ENCODE peak calls at places on chromosome 2, in seven cellular contexts. S is A549, U is HepG2, V is SK-N-SH, B is Panc1, E is GM23338, T is HL-60. O is an unnamed sample.

GRCh38 chr2:16900405-16901025 is 234.9 kb upstream of the CYRIA start:
- DNase-seq in T (peak; percentile 49), S (no peak), E (peak; percentile 87), B (peak; percentile 22), U (peak; percentile 55), V (no peak), O (peak; percentile 45)

GRCh38 chr2:63818276-63818675 is 23.4 kb upstream of the UGP2 start:
- DNase-seq in T (no peak), U (no peak), E (no peak), V (no peak), S (no peak), B (no peak), O (no peak)

GRCh38 chr2:175207741-175208438 is 26.4 kb upstream of the ATP5MC3 start:
- DNase-seq in U (no peak), S (no peak), B (no peak), T (no peak), E (no peak), V (no peak), O (no peak)

GRCh38 chr2:128405467-128405900 is 86.8 kb upstream of the HS6ST1 start:
- DNase-seq in B (no peak), T (no peak), U (no peak), E (no peak), S (no peak), V (no peak), O (no peak)

GRCh38 chr2:222671259-222672067 is at the start of gene MOGAT1:
- DNase-seq in T (peak; percentile 2), V (peak; percentile 96), U (peak; percentile 71), B (no peak), E (peak; percentile 91), S (peak; percentile 11), O (no peak)

GRCh38 chr2:161681043-161681442 is 56.8 kb downstream of the SLC4A10 start:
- DNase-seq in E (no peak), U (no peak), S (no peak), T (no peak), B (peak; percentile 13), V (no peak), O (peak; percentile 57)

GRCh38 chr2:192196451-192197194 is 1.9 kb upstream of the TMEFF2 start:
- DNase-seq in E (peak; percentile 4), U (no peak), B (no peak), S (no peak), T (no peak), V (no peak), O (no peak)

GRCh38 chr2:18445412-18446320 is 114.8 kb downstream of the RDH14 start:
- DNase-seq in V (no peak), U (no peak), T (no peak), B (no peak), E (no peak), S (no peak), O (no peak)

GRCh38 chr2:240429872-240430491 is 5.5 kb upstream of the GPC1 start:
- DNase-seq in B (no peak), T (no peak), S (no peak), U (peak; percentile 45), E (no peak), V (no peak), O (no peak)

GRCh38 chr2:26612522-26613240 is 28.5 kb downstream of the CIB4 start:
- DNase-seq in B (no peak), S (no peak), T (peak; percentile 60), E (no peak), V (peak; percentile 26), U (no peak), O (no peak)

GRCh38 chr2:157315901-157316300 is 9.7 kb downstream of the ERMN start:
- DNase-seq in S (no peak), T (no peak), B (no peak), U (no peak), V (no peak), E (peak; percentile 78), O (no peak)

GRCh38 chr2:33437297-33437696 is 39.2 kb upstream of the RASGRP3 start:
- DNase-seq in T (no peak), S (no peak), V (no peak), E (no peak), U (no peak), B (no peak), O (no peak)

GRCh38 chr2:126963390-126963789 is 64.7 kb downstream of the TEX51 start:
- DNase-seq in V (no peak), U (no peak), B (no peak), E (no peak), S (no peak), T (no peak), O (no peak)

GRCh38 chr2:61177727-61178549 is 15.9 kb downstream of the C2orf74 start:
- DNase-seq in E (peak; percentile 59), U (peak; percentile 19), V (no peak), T (peak; percentile 37), B (no peak), S (no peak), O (no peak)

GRCh38 chr2:152573168-152573567 is 144.1 kb downstream of the PRPF40A start:
- DNase-seq in E (no peak), V (peak; percentile 12), S (peak; percentile 43), U (no peak), B (peak; percentile 62), T (peak; percentile 45), O (peak; percentile 4)

GRCh38 chr2:79622508-79622907 is 109.7 kb downstream of the CTNNA2 start:
- DNase-seq in S (no peak), T (no peak), U (no peak), V (no peak), B (no peak), E (no peak), O (no peak)
- TF ChIP-seq REST in S (no peak), T (no peak), U (no peak), V (no peak), B (no peak), E (no peak), O (no peak)

DNA sequence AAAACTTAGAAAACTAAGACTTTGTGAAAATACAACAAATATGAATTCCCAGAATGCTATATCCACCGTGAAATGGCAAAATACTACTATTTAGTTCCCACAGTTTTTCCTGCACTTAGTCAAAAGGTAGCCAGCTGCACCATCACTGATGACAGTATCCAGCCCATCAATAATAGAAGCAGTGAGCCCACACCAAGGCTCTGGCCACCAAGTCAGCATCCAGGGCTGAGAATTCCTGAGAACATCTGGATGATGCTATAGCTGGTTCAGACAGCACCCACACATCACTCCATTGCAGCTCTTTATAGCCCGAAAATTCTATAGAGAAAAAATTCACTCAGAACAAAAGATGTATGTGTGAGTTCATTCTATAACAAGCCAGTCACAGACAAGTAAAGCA is 159.1 kb upstream of the SPATS2L start:
- DNase-seq in S (no peak), V (no peak), U (no peak), T (no peak), B (no peak), E (no peak), O (no peak)
- TF ChIP-seq REST in S (no peak), V (no peak), U (no peak), T (no peak), B (no peak), E (no peak), O (no peak)

DNA sequence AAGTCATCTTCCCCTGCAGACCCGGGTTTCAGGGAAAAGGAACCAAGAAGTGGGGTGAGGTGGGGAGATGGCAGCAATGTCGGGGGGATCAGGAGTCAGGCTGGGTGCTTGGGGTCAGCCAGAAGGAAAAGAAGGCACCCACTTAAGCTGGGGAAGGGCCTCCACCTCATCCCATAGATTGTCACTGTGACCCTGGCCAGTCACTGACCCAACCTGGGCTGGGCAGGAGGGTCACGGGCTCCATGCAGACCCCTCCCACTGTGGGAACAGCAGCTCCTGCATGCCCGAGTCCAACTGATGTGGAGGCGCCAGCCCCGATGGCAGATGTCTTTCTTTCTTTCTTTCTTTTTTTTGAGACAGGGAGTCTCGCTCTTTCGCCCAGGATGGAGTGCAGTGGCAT is 53.6 kb upstream of the HAAO start:
- DNase-seq in S (no peak), T (no peak), E (no peak), U (no peak), B (no peak), V (no peak), O (no peak)
- TF ChIP-seq REST in S (no peak), T (no peak), E (no peak), U (no peak), B (no peak), V (no peak), O (no peak)

GRCh38 chr2:20436716-20437470 is 10.0 kb upstream of the RHOB start:
- DNase-seq in B (no peak), V (no peak), U (peak; percentile 45), T (no peak), E (no peak), S (no peak), O (no peak)

GRCh38 chr2:20440001-20440560 is 6.8 kb upstream of the RHOB start:
- DNase-seq in B (no peak), V (no peak), U (no peak), T (no peak), S (no peak), E (no peak), O (no peak)

GRCh38 chr2:20438334-20439192 is 8.3 kb upstream of the RHOB start:
- DNase-seq in E (no peak), V (no peak), T (no peak), B (peak; percentile 91), U (peak; percentile 87), S (peak; percentile 78), O (no peak)

GRCh38 chr2:20439193-20439475 is 7.7 kb upstream of the RHOB start:
- DNase-seq in U (peak; percentile 83), E (no peak), S (no peak), T (no peak), B (no peak), V (no peak), O (no peak)

DNA sequence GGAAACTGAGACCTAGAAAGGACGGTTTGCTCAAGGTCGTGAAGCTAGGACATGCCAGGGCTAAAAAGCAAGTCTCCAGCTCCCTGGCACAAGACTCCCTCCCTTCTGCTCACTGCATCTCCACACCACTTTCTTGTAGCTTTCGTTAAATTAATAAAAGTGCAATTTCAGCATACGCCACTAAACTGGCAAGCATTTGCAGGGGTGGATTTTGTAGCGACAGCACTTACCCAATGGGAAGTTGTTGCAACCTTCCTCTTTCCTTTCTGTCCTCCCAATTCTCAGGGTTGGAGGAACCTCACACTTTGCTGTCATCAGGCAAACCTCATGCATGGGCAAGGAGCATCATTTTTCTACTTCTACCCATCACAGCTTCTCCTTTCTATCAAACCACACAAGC is 7.4 kb upstream of the RHOB start:
- DNase-seq in U (no peak), B (no peak), T (peak; percentile 93), S (no peak), V (no peak), E (no peak), O (no peak)
- TF ChIP-seq REST in U (no peak), B (no peak), T (no peak), S (no peak), V (no peak), E (no peak), O (no peak)

GRCh38 chr2:10497797-10498251 is 49.7 kb upstream of the ODC1 start:
- DNase-seq in S (peak; percentile 84), U (peak; percentile 52), E (no peak), B (no peak), V (peak; percentile 63), T (peak; percentile 80), O (peak; percentile 49)
- TF ChIP-seq REST in S (no peak), U (no peak), E (no peak), B (no peak), V (no peak), T (no peak), O (no peak)

DNA sequence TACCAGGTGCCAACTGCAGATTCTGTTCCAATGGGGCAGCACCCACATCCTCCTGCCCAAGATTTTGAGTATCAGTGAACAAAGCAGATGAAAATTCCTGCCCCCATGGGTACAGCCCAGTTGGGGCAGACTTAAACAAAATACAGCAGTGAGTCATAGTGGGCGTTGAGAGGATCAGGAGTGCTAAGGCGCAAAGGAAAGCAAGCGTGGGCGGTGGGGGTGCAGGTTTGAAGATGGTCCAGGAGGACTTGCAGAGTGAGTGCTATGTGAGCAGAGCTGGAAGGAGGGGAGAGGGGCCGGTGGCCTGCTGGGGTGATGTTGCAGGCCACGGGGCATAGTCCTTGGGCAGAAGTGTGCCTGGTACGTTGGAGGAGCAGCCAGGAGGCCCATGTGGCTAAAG is 24.7 kb downstream of the STEAP3 start:
- DNase-seq in V (no peak), S (no peak), B (no peak), U (no peak), T (no peak), E (no peak), O (no peak)
- TF ChIP-seq REST in V (no peak), S (no peak), B (no peak), U (no peak), T (no peak), E (no peak), O (no peak)

O was measured in HCT116.